ENCODE peak calls at places on chromosomes 4 and X, in nine cellular contexts. H, P, U, N, Y, Q, T, S and F are unnamed samples.

GRCh38 chrX:12360389-12360788 is 222.1 kb downstream of the FRMPD4 start:
- DNase-seq in H (no peak), P (no peak), U (no peak), N (no peak), Y (peak), Q (no peak), T (no peak), S (no peak), F (no peak)

GRCh38 chr4:158253350-158253980 is 43.2 kb downstream of the TMEM144 start:
- DNase-seq in H (peak), P (no peak), U (peak), N (peak), Y (peak), Q (peak), T (no peak), S (peak), F (peak)

GRCh38 chr4:5462896-5463295 is 245.5 kb downstream of the EVC2 start:
- DNase-seq in H (no peak), P (no peak), U (no peak), N (no peak), Y (no peak), Q (no peak), T (no peak), S (no peak), F (no peak)

GRCh38 chr4:40480291-40480690 is 145.2 kb downstream of the CHRNA9 start:
- DNase-seq in H (no peak), P (no peak), U (no peak), N (no peak), Y (no peak), Q (no peak), T (no peak), S (no peak), F (no peak)

GRCh38 chrX:108945883-108946523 is 209.6 kb upstream of the IRS4 start:
- DNase-seq in H (no peak), P (no peak), U (no peak), N (no peak), Y (peak), Q (no peak), T (no peak), S (no peak), F (no peak)

GRCh38 chrX:154374361-154375155 is at the start of gene FLNA:
- DNase-seq in H (peak), P (peak), U (no peak), N (no peak), Y (no peak), Q (peak), T (peak), S (no peak), F (no peak)

GRCh38 chr4:185933078-185933581 is 121.1 kb upstream of the SORBS2 start:
- DNase-seq in H (no peak), P (no peak), U (no peak), N (no peak), Y (peak), Q (no peak), T (no peak), S (no peak), F (peak)

GRCh38 chr4:25790024-25790423 is 72.8 kb downstream of the SEL1L3 start:
- DNase-seq in H (no peak), P (no peak), U (no peak), N (no peak), Y (no peak), Q (no peak), T (no peak), S (no peak), F (no peak)

GRCh38 chr4:165757426-165757825 is 115.6 kb upstream of the TLL1 start:
- DNase-seq in H (no peak), P (no peak), U (no peak), N (no peak), Y (no peak), Q (no peak), T (no peak), S (no peak), F (no peak)

GRCh38 chr4:73698217-73698616 is 42.2 kb upstream of the CXCL8 start:
- DNase-seq in H (peak), P (no peak), U (no peak), N (no peak), Y (no peak), Q (no peak), T (no peak), S (peak), F (no peak)

GRCh38 chrX:38561126-38561868 is at the start of gene TSPAN7:
- DNase-seq in H (no peak), P (peak), U (peak), N (peak), Y (peak), Q (peak), T (peak), S (peak), F (peak)

GRCh38 chr4:122412547-122412946 is 33.7 kb downstream of the ADAD1 start:
- DNase-seq in H (peak), P (no peak), U (no peak), N (no peak), Y (peak), Q (no peak), T (no peak), S (no peak), F (no peak)

GRCh38 chrX:79366888-79367749 is at the start of gene ITM2A:
- DNase-seq in H (peak), P (peak), U (no peak), N (peak), Y (no peak), Q (peak), T (peak), S (no peak), F (peak)